ENCODE peak calls at places on chromosomes 1 and 21, in five cellular contexts. P is psoas muscle, G is activated B cell treated with CpG ODN at 0.5 μM for 24 hours, J is lung, Z is IMR-90. L is an unnamed sample.

GRCh38 chr1:205577874-205578658 is 53.7 kb downstream of the ELK4 start:
- DNase-seq in Z (peak), J (no peak), P (no peak), G (no peak), L (no peak)

GRCh38 chr1:11790880-11791715 is 14.7 kb downstream of the MTHFR start:
- DNase-seq in P (peak), J (peak), Z (peak), G (no peak), L (no peak)

GRCh38 chr1:97190326-97190725 is 468.7 kb downstream of the PTBP2 start:
- DNase-seq in P (no peak), G (no peak), Z (peak), J (no peak), L (no peak)

GRCh38 chr1:213051127-213051880 is at the start of gene RPS6KC1:
- DNase-seq in J (peak), Z (peak), G (peak), P (peak), L (peak)

GRCh38 chr21:25115021-25115420 is 492.3 kb downstream of the MRPL39 start:
- DNase-seq in J (no peak), Z (peak), P (no peak), G (no peak), L (no peak)

GRCh38 chr21:31218830-31219608 is 125.0 kb downstream of the TIAM1 start:
- DNase-seq in J (peak), P (peak), Z (peak), G (no peak), L (no peak)

GRCh38 chr1:56644064-56644940 is 812 bp upstream of the PRKAA2 start:
- DNase-seq in G (no peak), P (no peak), J (no peak), Z (peak), L (no peak)

GRCh38 chr1:160376525-160377131 is 9.8 kb downstream of the NHLH1 start:
- DNase-seq in Z (peak), J (no peak), G (no peak), P (no peak), L (peak)

GRCh38 chr1:54944610-54945392 is 35.6 kb upstream of the TMEM61 start:
- DNase-seq in Z (peak), J (peak), G (peak), P (peak), L (no peak)

GRCh38 chr1:112686417-112686816 is 12.0 kb downstream of the MOV10 start:
- DNase-seq in G (no peak), P (no peak), Z (peak), J (no peak), L (no peak)

GRCh38 chr1:211089536-211089935 is 44.4 kb downstream of the KCNH1 start:
- DNase-seq in J (no peak), Z (no peak), P (no peak), G (no peak), L (no peak)

GRCh38 chr1:165945911-165946310 is 118.5 kb downstream of the UCK2 start:
- DNase-seq in J (no peak), Z (no peak), G (no peak), P (no peak), L (no peak)

GRCh38 chr1:165941531-165941930 is 114.1 kb downstream of the UCK2 start:
- DNase-seq in P (no peak), J (no peak), G (no peak), Z (no peak), L (no peak)

GRCh38 chr1:165938844-165939243 is 111.4 kb downstream of the UCK2 start:
- DNase-seq in P (no peak), G (no peak), J (no peak), Z (no peak), L (no peak)

GRCh38 chr1:165942062-165942461 is 114.6 kb downstream of the UCK2 start:
- DNase-seq in Z (no peak), G (no peak), J (no peak), P (no peak), L (no peak)

GRCh38 chr1:165943198-165943597 is 115.8 kb downstream of the UCK2 start:
- DNase-seq in G (no peak), Z (no peak), P (no peak), J (no peak), L (no peak)
- TF ChIP-seq CTCF in G (no peak), Z (no peak), P (no peak), J (no peak), L (no peak)

DNA sequence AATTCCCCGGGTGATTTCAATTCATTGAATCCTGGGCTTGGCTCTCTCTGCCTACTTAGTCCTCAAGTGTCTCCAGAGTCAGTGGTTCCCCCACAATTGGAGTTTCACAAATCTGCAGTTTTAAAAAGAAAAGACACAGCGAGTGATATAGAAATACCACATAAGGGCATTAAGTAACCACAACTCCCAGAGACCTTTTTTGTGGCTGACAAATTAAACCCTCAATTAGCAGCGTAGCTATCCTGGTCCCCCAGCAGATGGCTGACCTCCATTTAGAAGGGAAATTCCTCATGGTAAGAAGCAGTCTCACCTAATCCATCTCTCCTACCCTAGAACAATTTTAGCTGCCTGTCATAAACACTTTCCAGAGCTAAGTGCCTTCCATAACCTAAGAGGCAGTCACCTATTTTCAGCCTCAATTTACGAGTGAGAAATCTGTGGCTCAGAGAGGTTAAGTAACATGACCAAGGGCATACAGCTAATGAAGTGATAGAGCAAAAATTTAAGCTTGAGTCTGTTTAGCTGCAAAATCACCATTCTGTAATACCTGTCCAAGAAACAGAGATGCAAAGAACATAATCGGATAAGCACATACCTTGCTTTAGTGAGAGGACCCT is 56.0 kb upstream of the NBPF3 start:
- DNase-seq in G (no peak), J (no peak), P (no peak), Z (no peak), L (no peak)
- TF ChIP-seq CTCF in G (no peak), J (no peak), P (no peak), Z (peak), L (no peak)

DNA sequence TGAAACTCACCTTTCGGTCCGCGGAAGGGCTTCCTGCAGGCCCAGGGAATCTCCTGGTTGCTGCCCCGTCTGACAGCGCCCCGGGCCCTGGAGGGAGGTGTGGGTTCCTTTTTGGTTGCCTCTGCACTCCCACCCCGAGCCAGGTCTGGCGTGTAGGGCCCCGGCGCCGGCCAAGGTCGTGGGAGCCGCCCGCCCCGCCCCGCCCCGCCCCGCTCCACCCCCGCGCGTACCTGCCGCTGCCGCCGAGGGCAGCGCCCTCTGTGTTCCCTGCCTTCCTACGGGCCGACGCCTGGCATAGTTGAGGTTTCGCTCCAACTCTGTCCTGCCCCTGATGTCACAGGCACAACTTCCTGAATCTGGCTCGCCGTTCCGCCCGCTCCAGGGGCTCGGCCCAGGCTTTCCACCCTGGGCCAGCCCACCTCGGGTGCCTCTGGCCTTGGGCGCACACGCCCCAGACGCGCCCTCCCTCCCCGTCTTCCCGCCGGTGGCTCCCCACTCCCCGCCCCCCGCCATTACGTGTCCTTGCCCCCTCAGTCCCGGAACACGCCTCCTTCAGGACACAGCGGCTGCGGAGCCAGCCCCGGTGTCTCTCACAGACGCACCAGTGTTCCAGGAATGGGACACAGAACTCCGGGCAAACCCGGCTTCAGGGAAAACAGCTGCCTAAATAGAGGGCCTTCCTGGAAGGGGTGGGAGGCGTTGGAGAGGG is at the start of gene KIAA0040:
- DNase-seq in G (peak), J (peak), Z (no peak), P (peak), L (no peak)
- TF ChIP-seq CTCF in G (no peak), J (no peak), Z (no peak), P (no peak), L (peak)

GRCh38 chr1:36381405-36381804 is 4.3 kb downstream of the STK40 start:
- DNase-seq in P (no peak), J (no peak), G (no peak), Z (no peak), L (no peak)

GRCh38 chr1:36380782-36381181 is 4.9 kb downstream of the STK40 start:
- DNase-seq in J (no peak), P (no peak), G (no peak), Z (no peak), L (no peak)

GRCh38 chr1:36382231-36382630 is 3.5 kb downstream of the STK40 start:
- DNase-seq in P (no peak), Z (no peak), G (no peak), J (no peak), L (no peak)

GRCh38 chr1:36380003-36380631 is 5.6 kb downstream of the STK40 start:
- DNase-seq in J (no peak), P (no peak), G (no peak), Z (no peak), L (no peak)

DNA sequence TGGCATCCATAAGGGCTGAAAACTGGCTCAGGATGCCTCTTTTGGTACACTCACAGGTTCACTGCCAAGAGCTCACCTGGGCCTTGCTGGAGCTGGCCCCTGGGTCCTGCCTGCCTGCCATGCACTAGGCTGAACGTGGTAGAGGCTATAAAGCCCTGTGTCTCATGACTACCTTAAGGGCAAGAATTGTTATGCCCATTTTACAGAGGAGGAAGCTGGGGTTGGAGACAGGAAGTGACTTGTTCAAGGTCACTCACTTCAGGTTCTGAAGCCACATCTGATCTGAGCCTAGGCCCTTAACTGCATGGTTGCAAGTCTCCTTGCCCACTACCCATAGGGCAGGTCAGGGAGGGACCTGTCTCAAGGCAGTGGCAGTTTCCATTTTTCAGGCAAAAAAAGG is 7.9 kb downstream of the STK40 start:
- DNase-seq in G (no peak), Z (no peak), J (no peak), P (no peak), L (no peak)
- TF ChIP-seq CTCF in G (no peak), Z (no peak), J (no peak), P (no peak), L (no peak)

GRCh38 chr1:234848972-234849641 is 239.1 kb upstream of the IRF2BP2 start:
- DNase-seq in G (no peak), J (no peak), Z (peak), P (no peak), L (no peak)
- TF ChIP-seq CTCF in G (no peak), J (no peak), Z (peak), P (no peak), L (no peak)

DNA sequence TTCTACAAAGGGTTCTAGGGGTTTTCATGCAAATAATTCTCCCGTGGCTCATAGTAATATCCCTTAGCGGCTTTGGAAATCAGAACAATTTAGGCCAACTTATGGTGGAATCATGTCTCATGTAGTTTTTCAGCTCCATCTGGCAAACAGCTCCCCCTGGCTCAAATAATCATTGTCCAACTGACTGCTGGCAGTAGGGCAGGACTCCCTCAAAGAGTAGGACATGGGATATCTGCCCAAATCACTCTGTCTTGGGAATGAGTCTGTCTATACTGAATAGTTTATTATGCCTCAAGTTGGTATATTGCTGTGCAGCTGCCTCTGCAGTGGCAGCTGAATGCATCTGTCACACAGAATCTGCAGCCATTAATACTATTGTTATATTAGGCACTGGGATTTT is 255.7 kb downstream of the COL11A1 start:
- DNase-seq in G (no peak), J (no peak), P (no peak), Z (peak), L (no peak)
- TF ChIP-seq CTCF in G (no peak), J (no peak), P (no peak), Z (peak), L (no peak)

DNA sequence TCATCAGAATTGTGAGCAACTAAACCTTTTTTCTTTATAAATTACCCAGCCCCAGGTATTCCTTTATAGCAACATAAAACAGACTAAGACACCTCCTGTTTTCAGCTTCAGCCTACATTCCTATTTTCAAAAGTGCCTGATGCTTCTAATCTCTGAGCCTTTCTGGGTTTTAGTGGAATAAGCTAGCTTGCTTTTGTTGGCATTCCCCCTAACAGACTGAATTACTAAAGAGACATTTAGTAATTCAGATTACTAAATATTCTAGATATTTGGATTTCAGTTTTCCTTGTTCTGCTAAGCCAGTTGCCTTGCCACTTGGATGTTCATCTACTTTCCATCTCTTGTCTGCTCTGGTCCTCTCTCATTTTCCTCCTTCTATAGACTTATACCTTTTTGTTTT is 10.5 kb upstream of the GNG12 start:
- DNase-seq in Z (no peak), G (no peak), P (no peak), J (no peak), L (no peak)
- TF ChIP-seq CTCF in Z (no peak), G (no peak), P (no peak), J (no peak), L (no peak)

GRCh38 chr21:17554619-17555472 is 42.0 kb downstream of the CXADR start:
- DNase-seq in G (no peak), J (no peak), P (no peak), Z (peak), L (no peak)
- TF ChIP-seq CTCF in G (no peak), J (no peak), P (peak), Z (peak), L (peak)

GRCh38 chr1:82874041-82874440 is 1073.3 kb downstream of the ADGRL2 start:
- DNase-seq in P (no peak), J (no peak), Z (no peak), G (no peak), L (no peak)

GRCh38 chr1:82870332-82870731 is 1069.6 kb downstream of the ADGRL2 start:
- DNase-seq in Z (no peak), J (no peak), G (no peak), P (no peak), L (no peak)

GRCh38 chr1:82880506-82880905 is 1079.8 kb downstream of the ADGRL2 start:
- DNase-seq in G (no peak), J (no peak), Z (no peak), P (no peak), L (no peak)

DNA sequence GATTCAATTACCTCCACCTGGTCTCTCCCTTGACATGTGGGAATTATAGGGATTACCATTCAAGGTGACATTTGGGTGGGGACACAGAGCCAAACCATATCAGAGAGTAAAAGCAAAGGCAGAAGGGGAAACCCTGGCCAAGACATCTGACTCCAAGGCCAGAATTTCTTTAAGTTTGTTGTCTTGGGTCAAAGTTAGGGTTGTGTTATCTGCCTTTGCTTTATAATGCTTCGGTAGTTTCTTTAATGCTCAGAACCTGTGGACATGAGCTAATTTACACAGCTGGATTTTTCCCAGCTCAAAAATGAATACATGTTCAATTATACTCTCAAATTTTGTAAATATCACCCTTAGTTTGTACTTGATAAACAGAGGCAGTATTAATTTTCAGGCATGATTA is 1074.4 kb downstream of the ADGRL2 start:
- DNase-seq in P (no peak), G (no peak), J (no peak), Z (no peak), L (no peak)
- TF ChIP-seq CTCF in P (no peak), G (no peak), J (no peak), Z (no peak), L (no peak)

GRCh38 chr1:5599541-5599940 is 392.7 kb downstream of the NPHP4 start:
- DNase-seq in G (no peak), P (no peak), J (peak), Z (no peak), L (peak)
- TF ChIP-seq CTCF in G (no peak), P (no peak), J (no peak), Z (no peak), L (no peak)

L was measured in type B pancreatic cell.